ENCODE peak calls at places on chromosome 1, in seven cellular contexts. R is adrenal gland; X is AG04450; B is psoas muscle; M is ovary; J is left lung; C is CD4-positive, CD25-positive, alpha-beta regulatory T cell. S is an unnamed sample. For H3K9me3, the result is how much of the 10 kb centered on the place peaks cover.

GRCh38 chr1:51284487-51284954 is 45.8 kb downstream of the TTC39A start:
- DNase-seq in R (peak), X (no peak), B (no peak), M (peak), J (no peak), C (no peak), S (no peak)

GRCh38 chr1:202081992-202082391 is 40.7 kb upstream of the GPR37L1 start:
- DNase-seq in R (no peak), X (no peak), B (no peak), M (no peak), J (no peak), C (no peak), S (no peak)

GRCh38 chr1:150809651-150810050 is 1.6 kb upstream of the CTSK start:
- DNase-seq in R (no peak), X (no peak), B (peak), M (no peak), J (no peak), C (no peak), S (no peak)

GRCh38 chr1:152141971-152142584 is 16.9 kb downstream of the RPTN start:
- DNase-seq in R (peak), X (no peak), B (peak), M (no peak), J (no peak), C (peak), S (peak)

GRCh38 chr1:157704878-157705277 is 4.3 kb upstream of the FCRL3 start:
- DNase-seq in R (no peak), X (no peak), B (no peak), M (no peak), J (no peak), C (no peak), S (no peak)

GRCh38 chr1:177710973-177711372 is 258.9 kb downstream of the SEC16B start:
- DNase-seq in R (no peak), X (no peak), B (no peak), M (no peak), J (no peak), C (no peak), S (no peak)

GRCh38 chr1:231162300-231162969 is 577 bp downstream of the TRIM67 start:
- DNase-seq in R (peak), X (no peak), B (peak), M (peak), J (peak), C (no peak), S (peak)

GRCh38 chr1:7538033-7538432 is 233.1 kb upstream of the VAMP3 start:
- DNase-seq in R (no peak), X (no peak), B (no peak), M (no peak), J (no peak), C (no peak), S (no peak)

GRCh38 chr1:205319081-205320018 is 2.2 kb downstream of the NUAK2 start:
- DNase-seq in R (peak), X (no peak), B (peak), M (peak), J (no peak), C (no peak), S (peak)

GRCh38 chr1:196887515-196888239 is at the start of gene CFHR4:
- DNase-seq in R (no peak), X (no peak), B (no peak), M (no peak), J (no peak), C (no peak), S (no peak)

GRCh38 chr1:85048296-85049064 is at the start of gene MCOLN3:
- DNase-seq in R (peak), X (no peak), B (peak), M (peak), J (peak), C (peak), S (peak)

GRCh38 chr1:79633456-79633855 is 626.9 kb upstream of the ADGRL4 start:
- DNase-seq in R (no peak), X (peak), B (no peak), M (no peak), J (no peak), C (no peak), S (no peak)

GRCh38 chr1:79629414-79629813 is 622.9 kb upstream of the ADGRL4 start:
- DNase-seq in R (no peak), X (no peak), B (no peak), M (no peak), J (no peak), C (no peak), S (no peak)
- H3K9me3 ChIP-seq in R (under half), X (under half), B (under half), M (under half), J (under half), C (under half), S (under half)

DNA sequence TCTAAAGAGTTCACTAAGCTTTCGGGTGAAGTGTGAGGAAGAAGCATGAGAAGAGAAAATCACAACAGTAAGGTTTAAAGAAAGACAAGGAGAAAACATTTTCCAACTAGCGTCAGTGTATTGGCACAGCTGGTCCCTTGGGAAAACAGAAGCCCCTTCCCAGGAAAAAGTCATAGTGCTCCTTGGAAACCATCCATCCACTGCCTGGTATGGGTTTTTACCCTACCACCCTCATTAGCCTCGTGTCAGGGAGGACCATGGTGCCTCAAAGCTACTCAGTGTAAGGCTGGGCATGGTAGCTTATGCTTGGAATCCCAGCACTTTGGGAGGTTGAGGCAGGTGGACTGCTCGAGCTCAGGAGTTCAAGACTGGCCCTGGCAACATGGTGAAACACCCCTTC is 12.7 kb downstream of the AADACL4 start:
- DNase-seq in R (no peak), X (no peak), B (no peak), M (no peak), J (no peak), C (no peak), S (no peak)
- H3K4me3 ChIP-seq in R (no peak), X (no peak), B (no peak), M (no peak), J (no peak), C (no peak), S (no peak)

DNA sequence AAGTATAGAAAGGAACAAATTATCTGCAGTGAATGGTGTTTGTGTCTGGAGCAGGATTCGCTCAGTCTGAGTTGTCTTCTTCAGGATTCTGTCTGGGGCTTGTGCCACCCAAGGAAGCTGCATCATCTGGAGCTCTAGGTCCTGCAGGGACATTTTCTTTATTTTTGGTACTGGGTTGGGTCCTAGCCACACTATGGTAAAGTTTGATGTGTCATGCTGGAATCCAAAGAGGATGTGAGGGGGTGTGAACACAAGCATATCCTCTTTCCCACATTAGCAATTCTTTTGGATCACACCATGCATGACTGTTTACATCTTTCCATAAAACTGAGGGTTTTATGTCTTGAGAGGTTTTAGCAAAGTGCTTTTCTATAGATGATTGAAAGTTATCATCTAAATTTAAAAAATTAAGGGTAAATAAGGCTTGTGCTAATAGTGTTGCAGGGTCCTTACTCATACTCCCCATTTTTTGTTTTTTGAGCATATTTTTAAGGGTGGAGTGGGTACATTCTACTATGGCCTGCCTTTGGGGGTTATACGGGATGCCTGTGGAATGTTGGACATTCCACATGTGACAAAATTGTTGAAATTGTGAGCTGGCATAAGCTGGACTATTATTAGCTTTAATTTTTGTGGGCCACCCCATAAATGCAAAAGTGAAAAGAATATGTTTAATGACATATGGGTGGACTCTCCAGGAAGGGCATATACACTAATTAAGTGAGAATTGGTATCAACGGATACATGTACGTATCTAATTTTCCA is 152.0 kb upstream of the HMCN1 start:
- DNase-seq in R (no peak), X (no peak), B (no peak), M (no peak), J (no peak), C (no peak), S (no peak)
- H3K9me3 ChIP-seq in R (under half), X (under half), B (under half), M (under half), J (under half), C (under half), S (under half)

DNA sequence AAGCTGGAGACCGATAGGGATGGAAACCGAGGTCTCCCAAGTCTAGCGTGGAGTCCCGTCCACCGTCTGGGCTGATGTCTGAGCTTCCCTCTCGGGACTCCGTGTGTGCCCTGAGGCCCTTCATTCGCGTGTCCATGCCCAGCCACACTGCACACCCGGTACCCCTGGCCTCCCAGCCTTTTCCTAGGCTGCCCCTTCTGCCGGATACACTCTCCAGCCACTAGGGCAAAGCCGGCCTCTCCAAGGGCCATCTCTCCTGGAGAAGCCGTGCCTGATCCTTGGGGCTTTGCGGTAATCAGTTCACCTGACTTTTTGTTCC is 49.4 kb upstream of the SLC2A1 start:
- DNase-seq in R (no peak), X (no peak), B (no peak), M (no peak), J (no peak), C (no peak), S (no peak)
- H3K4me3 ChIP-seq in R (no peak), X (no peak), B (no peak), M (no peak), J (no peak), C (no peak), S (no peak)

GRCh38 chr1:243233908-243234307 is 21.2 kb downstream of the CEP170 start:
- DNase-seq in R (no peak), X (peak), B (no peak), M (no peak), J (no peak), C (no peak), S (no peak)
- H3K9me3 ChIP-seq in R (under half), X (under half), B (under half), M (under half), J (under half), C (under half), S (under half)

GRCh38 chr1:54340434-54340833 is 65.8 kb downstream of the SSBP3 start:
- DNase-seq in R (no peak), X (no peak), B (no peak), M (no peak), J (no peak), C (no peak), S (no peak)

GRCh38 chr1:54342306-54342705 is 63.9 kb downstream of the SSBP3 start:
- DNase-seq in R (no peak), X (no peak), B (no peak), M (no peak), J (no peak), C (no peak), S (no peak)

GRCh38 chr1:54339126-54339525 is 67.1 kb downstream of the SSBP3 start:
- DNase-seq in R (no peak), X (no peak), B (no peak), M (no peak), J (no peak), C (no peak), S (no peak)

GRCh38 chr1:54341763-54342162 is 64.4 kb downstream of the SSBP3 start:
- DNase-seq in R (no peak), X (no peak), B (no peak), M (no peak), J (no peak), C (no peak), S (no peak)

DNA sequence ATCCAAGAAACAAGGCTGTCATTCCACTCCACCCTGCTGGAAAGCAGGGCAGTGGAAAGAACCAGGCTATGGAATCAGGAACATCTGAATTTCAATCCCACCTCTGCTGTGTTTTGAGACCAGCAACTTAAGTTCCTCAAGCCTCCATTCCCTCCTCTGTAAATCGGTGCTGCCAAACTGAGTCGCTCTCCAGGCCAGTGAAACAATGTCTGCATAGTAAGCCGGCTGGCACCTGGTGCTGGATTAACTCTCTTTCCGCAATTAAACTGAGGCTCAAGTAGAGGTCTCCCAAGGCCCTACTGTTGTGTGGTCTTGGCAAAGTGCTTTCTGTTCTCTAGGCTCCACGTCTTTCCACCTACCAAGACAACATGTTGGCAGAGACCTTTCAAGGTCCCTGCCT is 65.3 kb downstream of the SSBP3 start:
- DNase-seq in R (no peak), X (no peak), B (no peak), M (no peak), J (no peak), C (no peak), S (no peak)
- H3K4me3 ChIP-seq in R (no peak), X (no peak), B (no peak), M (no peak), J (no peak), C (no peak), S (no peak)

S was measured in right cardiac atrium.